ENCODE peak calls at places on chromosomes 16 and 17, in eight cellular contexts. Y is upper lobe of left lung, V is heart left ventricle, E is prostate gland, N is adrenal gland, S is H54, K is lower leg skin, J is uterus. G is an unnamed sample.

GRCh38 chr17:42345396-42346078 is 42.7 kb downstream of the STAT3 start:
- DNase-seq in Y (peak; percentile 54), V (no peak), E (no peak), N (no peak), S (no peak), K (no peak), J (no peak), G (peak; percentile 54)

GRCh38 chr17:51640108-51640622 is 379.8 kb downstream of the UTP18 start:
- DNase-seq in Y (no peak), V (no peak), E (no peak), N (no peak), S (peak; percentile 26), K (no peak), J (no peak), G (peak; percentile 16)

GRCh38 chr16:27721548-27722265 is 171.8 kb downstream of the KATNIP start:
- DNase-seq in Y (peak; percentile 28), V (peak; percentile 67), E (no peak), N (peak; percentile 57), S (no peak), K (peak; percentile 79), J (peak; percentile 82), G (peak; percentile 95)

GRCh38 chr17:6471531-6472465 is 27.5 kb downstream of the PIMREG start:
- DNase-seq in Y (no peak), V (no peak), E (no peak), N (peak; percentile 46), S (peak; percentile 88), K (no peak), J (no peak), G (peak; percentile 57)

GRCh38 chr17:67386965-67387551 is 10.0 kb downstream of the PITPNC1 start:
- DNase-seq in Y (peak; percentile 42), V (no peak), E (no peak), N (no peak), S (peak; percentile 77), K (no peak), J (no peak), G (peak; percentile 78)

GRCh38 chr16:81457326-81458133 is 12.9 kb downstream of the CMIP start:
- DNase-seq in Y (no peak), V (no peak), E (no peak), N (peak; percentile 82), S (peak; percentile 89), K (no peak), J (no peak), G (peak; percentile 76)

GRCh38 chr17:44926841-44927525 is 11.7 kb upstream of the GFAP start:
- DNase-seq in Y (no peak), V (no peak), E (no peak), N (no peak), S (no peak), K (no peak), J (no peak), G (peak; percentile 63)

GRCh38 chr17:9902116-9902515 is 3.0 kb downstream of the RCVRN start:
- DNase-seq in Y (no peak), V (no peak), E (no peak), N (no peak), S (no peak), K (no peak), J (no peak), G (no peak)

GRCh38 chr16:87687571-87687910 is 78.2 kb downstream of the KLHDC4 start:
- DNase-seq in Y (no peak), V (no peak), E (no peak), N (no peak), S (no peak), K (no peak), J (no peak), G (no peak)

GRCh38 chr16:4937782-4938682 is 1.1 kb upstream of the PPL start:
- DNase-seq in Y (peak; percentile 78), V (no peak), E (peak; percentile 68), N (no peak), S (no peak), K (no peak), J (no peak), G (no peak)

DNA sequence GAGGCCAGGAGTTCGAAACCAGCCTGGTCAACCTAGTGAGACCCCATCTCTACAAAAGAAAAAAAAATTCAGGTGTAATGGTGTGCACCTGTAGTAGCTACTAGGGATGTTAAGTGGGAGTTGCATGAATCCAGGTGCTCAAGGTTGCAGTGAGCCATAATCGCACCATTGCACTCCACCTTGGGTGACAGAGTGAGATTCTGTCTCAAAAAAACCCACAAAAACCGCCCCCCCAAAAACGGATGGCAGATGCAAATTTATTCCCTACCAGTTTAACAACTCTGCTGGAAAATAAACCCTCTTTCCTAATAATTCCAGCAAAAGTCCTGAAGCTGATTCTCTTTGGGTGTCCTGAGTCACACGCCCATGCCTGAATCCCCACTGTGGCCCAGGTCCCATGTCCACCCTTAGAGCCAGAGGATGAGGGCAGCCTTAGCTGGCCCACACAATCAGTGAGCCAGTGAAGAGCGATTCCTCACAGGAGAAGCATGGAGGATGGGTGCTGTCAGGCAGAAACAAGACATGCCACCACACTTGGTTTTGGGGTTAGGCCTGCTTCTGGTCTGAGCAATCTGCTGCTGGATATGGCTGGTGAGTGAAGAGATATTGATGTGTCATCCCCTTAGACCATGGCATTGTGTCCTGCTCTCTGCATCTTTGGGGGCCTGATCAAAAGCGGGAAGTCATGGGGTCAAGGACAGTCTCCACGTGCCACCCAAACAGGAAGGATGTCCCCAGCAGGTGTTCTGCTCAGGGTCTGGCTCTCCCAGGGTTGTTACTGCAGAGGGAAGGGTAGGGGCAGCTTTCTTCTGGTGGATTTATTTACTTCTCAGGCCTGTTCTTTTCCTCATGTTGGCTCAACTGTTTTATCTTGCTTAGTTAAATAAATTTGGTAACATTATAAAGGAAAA is 140.6 kb downstream of the PRKCB start:
- DNase-seq in Y (no peak), V (no peak), E (no peak), N (no peak), S (no peak), K (no peak), J (no peak), G (peak; percentile 37)
- TF ChIP-seq POLR2A in Y (no peak), V (no peak), E (no peak), N (no peak), S (no peak), K (no peak), J (no peak), G (no peak)

GRCh38 chr16:67312450-67313118 is 14.0 kb downstream of the KCTD19 start:
- DNase-seq in Y (no peak), V (no peak), E (no peak), N (no peak), S (no peak), K (no peak), J (no peak), G (no peak)

GRCh38 chr16:67311607-67312449 is 14.7 kb downstream of the KCTD19 start:
- DNase-seq in Y (no peak), V (no peak), E (no peak), N (peak; percentile 64), S (peak; percentile 95), K (no peak), J (peak; percentile 41), G (no peak)
- TF ChIP-seq POLR2A in Y (no peak), V (no peak), E (no peak), N (no peak), S (no peak), K (no peak), J (no peak), G (no peak)

GRCh38 chr17:17696075-17696474 is 14.8 kb downstream of the RAI1 start:
- DNase-seq in Y (no peak), V (no peak), E (no peak), N (no peak), S (no peak), K (no peak), J (no peak), G (no peak)

GRCh38 chr17:17693253-17693954 is 12.1 kb downstream of the RAI1 start:
- DNase-seq in Y (peak; percentile 81), V (peak; percentile 65), E (peak; percentile 87), N (peak; percentile 71), S (no peak), K (no peak), J (peak; percentile 46), G (no peak)

GRCh38 chr17:17693955-17694228 is 12.6 kb downstream of the RAI1 start:
- DNase-seq in Y (no peak), V (no peak), E (no peak), N (no peak), S (no peak), K (no peak), J (no peak), G (no peak)

GRCh38 chr17:17692353-17693252 is 11.3 kb downstream of the RAI1 start:
- DNase-seq in Y (no peak), V (no peak), E (no peak), N (peak; percentile 64), S (no peak), K (no peak), J (no peak), G (no peak)

DNA sequence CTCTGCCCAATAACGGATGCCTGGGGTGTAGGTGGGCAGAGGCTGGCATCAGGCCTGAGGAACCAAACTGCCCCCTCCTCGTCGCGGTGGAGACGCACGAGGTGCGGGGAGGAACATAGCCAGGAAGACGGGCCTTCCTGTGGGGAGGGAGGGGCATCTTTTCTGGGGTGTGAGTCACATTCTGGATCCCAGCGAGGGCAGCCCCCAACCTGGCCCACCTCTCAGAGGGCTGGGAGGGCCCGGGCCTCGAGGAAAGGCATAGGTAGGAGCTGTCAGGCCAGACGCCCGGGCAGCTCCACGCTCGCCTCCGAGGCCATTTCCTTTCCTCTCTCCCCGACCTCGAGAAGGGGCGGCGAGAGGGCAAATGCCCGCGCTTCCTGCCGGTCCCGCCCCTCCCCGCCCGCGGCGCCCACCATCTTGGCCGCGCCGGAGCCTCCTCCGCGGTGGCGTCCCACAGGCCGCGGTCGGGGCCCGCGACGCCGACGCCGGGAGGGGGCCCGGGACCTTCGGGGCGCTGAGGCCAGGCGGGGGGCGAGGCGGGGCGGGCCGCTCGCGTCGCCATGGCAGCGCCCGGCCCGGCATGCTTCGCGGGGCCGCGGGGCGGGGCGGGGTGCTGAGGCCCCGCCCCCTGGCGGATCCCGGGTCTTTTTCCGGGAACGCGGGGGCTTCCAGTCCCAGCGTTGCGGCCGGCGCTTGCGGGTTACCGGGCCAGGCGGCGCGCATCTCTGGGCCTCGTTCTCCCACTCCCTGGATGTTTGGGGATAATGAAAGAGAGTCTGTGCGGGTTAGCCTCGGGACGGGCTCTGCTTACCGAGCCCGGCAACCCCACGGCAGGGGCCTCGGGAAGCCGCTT is 13.2 kb downstream of the RAI1 start:
- DNase-seq in Y (peak; percentile 82), V (peak; percentile 80), E (peak; percentile 75), N (peak; percentile 75), S (peak; percentile 93), K (peak; percentile 69), J (peak; percentile 82), G (peak; percentile 81)
- TF ChIP-seq POLR2A in Y (peak; percentile 70), V (no peak), E (peak; percentile 84), N (peak; percentile 51), S (peak; percentile 80), K (no peak), J (peak; percentile 76), G (no peak)

DNA sequence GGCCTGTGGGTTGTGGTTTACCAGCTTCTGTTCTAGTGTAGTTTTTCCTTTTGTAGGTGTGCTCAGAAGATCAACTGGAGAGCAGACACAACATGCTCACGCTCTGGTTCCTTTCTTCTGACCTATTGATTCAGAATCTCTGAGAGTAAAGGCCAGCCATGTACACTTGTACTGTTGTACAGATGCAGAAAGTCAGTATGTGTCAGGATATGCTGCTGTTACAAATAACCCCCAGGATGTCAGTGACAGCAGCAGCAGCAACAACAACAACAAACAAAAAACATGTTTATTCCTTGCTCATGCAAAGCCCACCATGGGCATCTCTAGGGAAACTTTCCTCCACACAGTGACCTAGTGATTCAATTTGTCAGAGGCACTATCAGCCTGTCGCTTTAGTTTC is 154.8 kb upstream of the RBFOX1 start:
- DNase-seq in Y (no peak), V (no peak), E (no peak), N (no peak), S (no peak), K (no peak), J (no peak), G (no peak)
- TF ChIP-seq POLR2A in Y (no peak), V (no peak), E (no peak), N (no peak), S (no peak), K (no peak), J (no peak), G (no peak)